ENCODE peak calls at places on chromosomes 6 and 20, in six cellular contexts. One of them, this sample, is unnamed.

GRCh38 chr6:136426627-136427377 is 123.4 kb downstream of the MAP7 start:
- DNase-seq in GM23248: no peak
- DNase-seq in fibroblast of pulmonary artery: no peak
- DNase-seq in GM06990: no peak
- DNase-seq in GM13976: no peak
- DNase-seq in esophagus squamous epithelium: no peak
- DNase-seq in this sample: no peak

GRCh38 chr6:167799033-167799933 is 27.4 kb upstream of the AFDN start:
- DNase-seq in GM13976: no peak
- DNase-seq in GM23248: peak; percentile 22
- DNase-seq in fibroblast of pulmonary artery: peak; percentile 60
- DNase-seq in GM06990: no peak
- DNase-seq in esophagus squamous epithelium: no peak
- DNase-seq in this sample: no peak

GRCh38 chr6:112310439-112311154 is 36.5 kb upstream of the RFPL4B start:
- DNase-seq in esophagus squamous epithelium: no peak
- DNase-seq in fibroblast of pulmonary artery: no peak
- DNase-seq in GM13976: no peak
- DNase-seq in GM23248: no peak
- DNase-seq in GM06990: no peak
- DNase-seq in this sample: no peak

GRCh38 chr20:42270539-42270938 is 652.4 kb upstream of the CHD6 start:
- DNase-seq in GM13976: no peak
- DNase-seq in GM06990: no peak
- DNase-seq in fibroblast of pulmonary artery: no peak
- DNase-seq in esophagus squamous epithelium: no peak
- DNase-seq in GM23248: no peak
- DNase-seq in this sample: no peak

GRCh38 chr20:5397418-5397817 is 80.7 kb upstream of the PROKR2 start:
- DNase-seq in GM13976: no peak
- DNase-seq in GM06990: no peak
- DNase-seq in GM23248: no peak
- DNase-seq in esophagus squamous epithelium: no peak
- DNase-seq in fibroblast of pulmonary artery: no peak
- DNase-seq in this sample: no peak

GRCh38 chr6:106104476-106104875 is 18.3 kb downstream of the PRDM1 start:
- DNase-seq in GM06990: no peak
- DNase-seq in esophagus squamous epithelium: no peak
- DNase-seq in GM13976: no peak
- DNase-seq in fibroblast of pulmonary artery: no peak
- DNase-seq in GM23248: no peak
- DNase-seq in this sample: no peak

GRCh38 chr20:53598140-53599038 is 4.8 kb upstream of the ZNF217 start:
- DNase-seq in fibroblast of pulmonary artery: no peak
- DNase-seq in esophagus squamous epithelium: no peak
- DNase-seq in GM23248: no peak
- DNase-seq in GM13976: peak; percentile 59
- DNase-seq in GM06990: no peak
- DNase-seq in this sample: no peak

GRCh38 chr6:2862712-2863174 is 21.1 kb upstream of the SERPINB1 start:
- DNase-seq in GM23248: no peak
- DNase-seq in GM13976: peak; percentile 59
- DNase-seq in esophagus squamous epithelium: no peak
- DNase-seq in fibroblast of pulmonary artery: no peak
- DNase-seq in GM06990: peak; percentile 84
- DNase-seq in this sample: no peak

GRCh38 chr6:31652925-31653724 is 664 bp upstream of the BAG6 start:
- DNase-seq in GM23248: peak; percentile 94
- DNase-seq in fibroblast of pulmonary artery: no peak
- DNase-seq in GM13976: peak; percentile 92
- DNase-seq in esophagus squamous epithelium: peak; percentile 61
- DNase-seq in GM06990: no peak
- DNase-seq in this sample: peak; percentile 77

GRCh38 chr6:43695078-43695966 is 7.7 kb upstream of the MRPS18A start:
- DNase-seq in esophagus squamous epithelium: no peak
- DNase-seq in GM23248: no peak
- DNase-seq in GM13976: no peak
- DNase-seq in fibroblast of pulmonary artery: no peak
- DNase-seq in GM06990: no peak
- DNase-seq in this sample: no peak

GRCh38 chr6:139370047-139370706 is 4.3 kb downstream of the CITED2 start:
- DNase-seq in GM13976: no peak
- DNase-seq in esophagus squamous epithelium: no peak
- DNase-seq in GM23248: peak; percentile 81
- DNase-seq in fibroblast of pulmonary artery: peak; percentile 79
- DNase-seq in GM06990: no peak
- DNase-seq in this sample: no peak

GRCh38 chr6:147268254-147268653 is 64.0 kb downstream of the STXBP5 start:
- DNase-seq in GM06990: no peak
- DNase-seq in fibroblast of pulmonary artery: peak; percentile 35
- DNase-seq in GM13976: no peak
- DNase-seq in GM23248: peak; percentile 48
- DNase-seq in esophagus squamous epithelium: no peak
- DNase-seq in this sample: no peak

GRCh38 chr6:90319044-90319443 is 22.4 kb upstream of the BACH2 start:
- DNase-seq in fibroblast of pulmonary artery: peak; percentile 5
- DNase-seq in GM23248: peak; percentile 49
- DNase-seq in GM13976: no peak
- DNase-seq in esophagus squamous epithelium: no peak
- DNase-seq in GM06990: no peak
- DNase-seq in this sample: no peak

GRCh38 chr20:859661-860294 is 26.3 kb downstream of the FAM110A start:
- DNase-seq in GM23248: peak; percentile 75
- DNase-seq in GM06990: no peak
- DNase-seq in GM13976: no peak
- DNase-seq in fibroblast of pulmonary artery: no peak
- DNase-seq in esophagus squamous epithelium: no peak
- DNase-seq in this sample: no peak

GRCh38 chr6:52389264-52389625 is 27.3 kb downstream of the PAQR8 start:
- DNase-seq in GM06990: no peak
- DNase-seq in fibroblast of pulmonary artery: no peak
- DNase-seq in esophagus squamous epithelium: no peak
- DNase-seq in GM23248: no peak
- DNase-seq in GM13976: no peak
- DNase-seq in this sample: no peak

GRCh38 chr6:29629571-29629970 is 3.4 kb downstream of the GABBR1 start:
- DNase-seq in GM06990: no peak
- DNase-seq in GM13976: no peak
- DNase-seq in GM23248: peak; percentile 24
- DNase-seq in fibroblast of pulmonary artery: no peak
- DNase-seq in esophagus squamous epithelium: no peak
- DNase-seq in this sample: no peak

GRCh38 chr6:157569543-157569942 is 188.6 kb downstream of the ZDHHC14 start:
- DNase-seq in GM13976: no peak
- DNase-seq in GM06990: no peak
- DNase-seq in fibroblast of pulmonary artery: no peak
- DNase-seq in esophagus squamous epithelium: no peak
- DNase-seq in GM23248: no peak
- DNase-seq in this sample: no peak

GRCh38 chr20:10474606-10475184 is 39.6 kb downstream of the SLX4IP start:
- DNase-seq in GM13976: no peak
- DNase-seq in esophagus squamous epithelium: no peak
- DNase-seq in GM23248: peak; percentile 9
- DNase-seq in fibroblast of pulmonary artery: no peak
- DNase-seq in GM06990: no peak
- DNase-seq in this sample: no peak

GRCh38 chr20:23260181-23260840 is 90.3 kb upstream of the NXT1 start:
- DNase-seq in GM06990: no peak
- DNase-seq in fibroblast of pulmonary artery: no peak
- DNase-seq in GM23248: no peak
- DNase-seq in GM13976: no peak
- DNase-seq in esophagus squamous epithelium: no peak
- DNase-seq in this sample: no peak

GRCh38 chr6:89689732-89690131 is 51.2 kb upstream of the LYRM2 start:
- DNase-seq in GM23248: no peak
- DNase-seq in GM13976: no peak
- DNase-seq in GM06990: no peak
- DNase-seq in fibroblast of pulmonary artery: no peak
- DNase-seq in esophagus squamous epithelium: no peak
- DNase-seq in this sample: peak; percentile 75

GRCh38 chr6:111995409-111995808 is 58.5 kb upstream of the CCN6 start:
- DNase-seq in esophagus squamous epithelium: no peak
- DNase-seq in GM23248: peak; percentile 78
- DNase-seq in GM06990: no peak
- DNase-seq in GM13976: no peak
- DNase-seq in fibroblast of pulmonary artery: no peak
- DNase-seq in this sample: no peak